ENCODE peak calls at places on chromosomes 12 and 14, in four cellular contexts. M, C, L and O are unnamed samples. For H3K36me3, the result is how much of the 10 kb centered on the place peaks cover.

GRCh38 chr12:43011383-43011926 is 421.9 kb upstream of the PRICKLE1 start:
- DNase-seq in M (no peak), C (no peak), L (no peak), O (no peak)

GRCh38 chr12:107442593-107442992 is 243.0 kb upstream of the PWP1 start:
- DNase-seq in M (no peak), C (no peak), L (no peak), O (no peak)

GRCh38 chr12:82964446-82964845 is 277.7 kb downstream of the TMTC2 start:
- DNase-seq in M (no peak), C (no peak), L (no peak), O (no peak)

GRCh38 chr14:31059152-31059924 is 33.2 kb upstream of the STRN3 start:
- DNase-seq in M (no peak), C (no peak), L (no peak), O (peak)

GRCh38 chr12:104864668-104865067 is 93.4 kb downstream of the SLC41A2 start:
- DNase-seq in M (no peak), C (no peak), L (no peak), O (no peak)

GRCh38 chr14:92704036-92704804 is 44.2 kb downstream of the LGMN start:
- DNase-seq in M (no peak), C (no peak), L (no peak), O (no peak)

GRCh38 chr12:90287585-90287984 is 578.9 kb upstream of the ATP2B1 start:
- DNase-seq in M (no peak), C (no peak), L (no peak), O (no peak)

GRCh38 chr12:11584213-11584855 is 65.1 kb upstream of the ETV6 start:
- DNase-seq in M (no peak), C (no peak), L (no peak), O (no peak)

GRCh38 chr14:31096255-31096654 is 70.1 kb upstream of the STRN3 start:
- DNase-seq in M (no peak), C (no peak), L (no peak), O (no peak)

GRCh38 chr12:114096461-114096860 is 130.3 kb upstream of the RBM19 start:
- DNase-seq in M (no peak), C (no peak), L (no peak), O (no peak)

GRCh38 chr14:95486875-95487668 is 29.4 kb downstream of the SYNE3 start:
- DNase-seq in M (no peak), C (no peak), L (no peak), O (peak)

GRCh38 chr14:89351364-89351957 is 65.6 kb downstream of the FOXN3 start:
- DNase-seq in M (peak), C (peak), L (no peak), O (peak)

GRCh38 chr12:51229116-51229515 is 9.5 kb upstream of the DAZAP2 start:
- DNase-seq in M (no peak), C (no peak), L (no peak), O (no peak)

DNA sequence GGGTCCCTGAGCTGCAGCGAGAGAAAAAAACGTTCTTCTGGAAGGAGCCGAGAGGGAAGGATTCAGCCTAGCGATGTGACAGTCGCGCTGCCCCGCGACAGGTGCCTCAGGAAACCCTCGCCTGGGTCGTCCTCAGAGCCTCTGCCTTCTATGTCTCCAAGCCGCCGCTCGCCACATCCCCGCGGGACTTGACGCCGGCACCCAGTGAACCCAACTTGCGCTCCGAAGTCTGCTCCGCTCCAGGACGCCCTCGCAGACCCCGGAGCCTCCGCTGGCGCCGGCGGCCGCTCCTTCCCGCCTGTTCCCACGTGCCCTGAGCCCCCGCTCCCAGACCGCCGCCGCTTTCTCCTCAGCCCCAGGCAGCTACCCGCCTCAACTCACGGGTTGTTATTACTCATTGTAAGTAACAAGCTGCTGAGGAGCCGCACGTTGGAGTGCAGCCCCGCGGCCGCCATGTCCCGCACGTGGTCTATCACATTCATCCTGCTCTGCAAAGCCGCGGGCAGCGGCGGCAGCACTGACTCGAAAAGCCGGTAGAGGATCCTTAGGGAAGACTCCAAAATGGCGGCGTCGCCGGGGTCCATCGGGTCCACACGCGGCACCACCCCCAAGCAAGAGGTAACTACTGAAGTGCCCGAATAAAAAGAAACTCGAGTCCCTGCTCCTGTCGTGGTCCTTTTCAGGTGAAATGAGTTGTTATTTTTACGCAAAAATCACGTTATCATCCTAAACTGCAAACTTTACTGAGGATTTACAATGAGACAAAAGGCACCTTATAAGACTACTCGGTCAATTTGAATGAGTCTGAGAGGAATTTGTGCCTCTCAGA is at the start of gene ANAPC7:
- DNase-seq in M (peak), C (peak), L (peak), O (peak)
- TF ChIP-seq CTCF in M (no peak), C (no peak), L (no peak), O (no peak)

GRCh38 chr14:105010891-105011291 is 10.0 kb downstream of the CDCA4 start:
- DNase-seq in M (no peak), C (no peak), L (no peak), O (no peak)

GRCh38 chr14:105013150-105013787 is 7.6 kb downstream of the CDCA4 start:
- DNase-seq in M (no peak), C (no peak), L (no peak), O (no peak)

GRCh38 chr14:105012171-105012985 is 8.5 kb downstream of the CDCA4 start:
- DNase-seq in M (no peak), C (no peak), L (no peak), O (no peak)

GRCh38 chr14:105010106-105010505 is 10.8 kb downstream of the CDCA4 start:
- DNase-seq in M (no peak), C (no peak), L (no peak), O (no peak)

DNA sequence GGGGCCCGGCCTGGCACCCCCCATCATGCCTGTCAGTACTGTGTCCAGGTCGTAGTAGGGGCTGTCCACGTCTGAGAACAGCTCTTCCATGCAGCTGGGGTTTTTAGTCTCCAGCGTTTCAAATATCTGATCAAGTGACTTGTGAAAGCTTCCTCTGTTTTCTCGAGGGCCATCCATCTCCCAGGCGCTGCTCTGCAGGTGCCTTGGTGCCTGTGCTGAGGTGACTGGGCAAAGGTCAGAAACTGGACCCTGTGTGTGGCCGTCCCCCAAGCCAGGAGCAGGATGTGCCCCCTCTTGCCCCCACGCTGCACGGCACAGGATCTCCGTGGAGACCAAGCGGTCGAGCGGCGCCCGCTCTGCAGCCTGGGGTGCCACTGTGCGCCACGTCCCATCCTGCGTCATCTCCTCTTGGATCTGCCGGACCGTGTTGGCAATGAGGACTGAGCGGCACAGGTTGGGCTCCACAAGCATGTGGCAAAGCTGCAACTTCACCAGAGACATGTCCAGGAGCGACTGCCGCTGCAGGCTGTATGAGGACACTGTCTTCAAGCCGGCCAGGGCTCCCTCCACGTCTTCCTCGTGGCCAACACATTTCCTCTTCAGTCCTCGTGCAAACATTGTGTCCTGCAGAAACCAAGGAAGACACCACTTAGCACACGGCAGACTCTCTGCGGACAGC is 9.4 kb downstream of the CDCA4 start:
- DNase-seq in M (no peak), C (no peak), L (no peak), O (no peak)
- H3K36me3 ChIP-seq in M (under half), C (under half), L (under half), O (under half)

GRCh38 chr12:103771466-103771865 is 69.6 kb downstream of the NT5DC3 start:
- DNase-seq in M (no peak), C (no peak), L (no peak), O (peak)
- TF ChIP-seq CTCF in M (no peak), C (peak), L (peak), O (peak)

DNA sequence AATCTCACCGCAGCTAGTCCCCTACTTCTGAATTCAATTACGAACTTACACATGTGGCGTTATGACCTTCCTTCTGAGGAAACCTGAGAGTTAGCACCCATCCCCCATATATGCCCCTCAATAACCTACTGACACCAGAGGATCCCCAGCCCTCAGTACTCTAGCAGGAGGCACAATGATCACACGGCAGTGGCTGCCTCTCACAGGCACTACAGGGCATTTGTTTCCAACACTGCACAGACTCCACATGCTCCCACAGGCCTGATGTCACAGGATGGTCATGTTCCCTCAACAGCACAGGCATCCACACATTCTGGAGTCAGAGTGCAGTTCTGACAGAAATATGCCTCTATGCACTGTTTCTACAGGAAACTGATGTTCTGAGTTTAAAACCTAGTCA is 17.4 kb downstream of the PPP1CC start:
- DNase-seq in M (no peak), C (no peak), L (no peak), O (no peak)
- H3K36me3 ChIP-seq in M (half or more), C (half or more), L (half or more), O (under half)

DNA sequence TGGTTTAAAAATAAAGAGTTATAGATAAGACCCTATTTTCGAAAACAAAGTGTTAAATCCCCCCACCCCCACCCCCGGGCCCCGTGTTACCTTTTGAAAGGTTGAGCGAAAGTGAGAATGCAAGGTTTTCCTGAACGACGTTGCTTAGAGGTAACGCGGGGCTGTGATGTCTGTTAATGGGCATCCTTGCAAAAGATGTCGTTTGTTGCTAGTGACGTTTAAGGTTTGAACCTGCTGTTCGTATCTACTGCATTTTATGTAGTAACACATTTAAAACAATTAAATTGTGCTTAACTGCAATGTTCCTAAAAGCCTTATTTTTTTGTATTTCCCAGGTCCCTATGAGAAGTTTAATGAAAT is 1.2 kb downstream of the CPSF6 start:
- DNase-seq in M (peak), C (no peak), L (no peak), O (no peak)
- TF ChIP-seq CTCF in M (no peak), C (no peak), L (no peak), O (no peak)

GRCh38 chr14:100341301-100342031 is 18.3 kb downstream of the SLC25A47 start:
- DNase-seq in M (no peak), C (peak), L (no peak), O (no peak)

GRCh38 chr14:100339757-100340453 is 16.8 kb downstream of the SLC25A47 start:
- DNase-seq in M (no peak), C (peak), L (no peak), O (no peak)

GRCh38 chr14:100345711-100346110 is 22.6 kb downstream of the SLC25A47 start:
- DNase-seq in M (no peak), C (no peak), L (no peak), O (no peak)

GRCh38 chr14:100340454-100340813 is 17.3 kb downstream of the SLC25A47 start:
- DNase-seq in M (no peak), C (no peak), L (no peak), O (no peak)

DNA sequence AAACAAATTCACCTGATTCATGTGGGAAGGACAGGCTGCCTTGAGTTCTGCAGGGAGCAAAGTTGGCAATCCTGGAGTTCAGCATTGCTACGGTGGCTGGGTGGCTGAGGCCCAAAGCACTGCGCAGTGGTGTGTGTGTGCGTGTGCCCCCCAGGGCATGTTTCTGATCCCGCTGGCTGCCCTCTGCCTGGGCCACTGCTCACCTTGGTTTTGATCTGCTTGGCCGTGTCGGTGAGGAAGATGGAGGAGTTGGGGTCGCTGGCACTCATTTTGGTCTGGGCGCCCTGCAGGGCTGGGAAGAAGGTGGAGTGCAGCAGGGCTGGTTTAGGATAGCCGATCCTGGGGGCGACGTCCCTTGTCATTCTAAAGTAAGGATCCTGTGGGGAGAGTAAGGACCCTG is 19.1 kb downstream of the SLC25A47 start:
- DNase-seq in M (no peak), C (peak), L (no peak), O (no peak)
- H3K36me3 ChIP-seq in M (under half), C (half or more), L (under half), O (under half)